ENCODE peak calls at places on chromosomes 12 and 14, in ten cellular contexts. One of them, this sample, is unnamed.

GRCh38 chr14:101709962-101710891 is 51.3 kb upstream of the PPP2R5C start:
- DNase-seq in LoVo: peak; percentile 61
- DNase-seq in GM03348: no peak
- DNase-seq in foreskin fibroblast: no peak
- DNase-seq in NCI-H1694 treated with DMSO at 0.1 percent for 48 hours: no peak
- DNase-seq in T-helper 1 cell: no peak
- DNase-seq in endodermal cell: peak; percentile 88
- DNase-seq in NCI-H1105 treated with DMSO at 0.1 percent for 48 hours: no peak
- DNase-seq in heart right ventricle: no peak
- DNase-seq in stimulated activated naive CD4-positive, alpha-beta T cell: no peak
- DNase-seq in this sample: no peak

GRCh38 chr14:80465541-80466220 is 254.4 kb upstream of the DIO2 start:
- DNase-seq in LoVo: no peak
- DNase-seq in GM03348: no peak
- DNase-seq in foreskin fibroblast: no peak
- DNase-seq in NCI-H1694 treated with DMSO at 0.1 percent for 48 hours: no peak
- DNase-seq in T-helper 1 cell: no peak
- DNase-seq in endodermal cell: no peak
- DNase-seq in NCI-H1105 treated with DMSO at 0.1 percent for 48 hours: peak; percentile 31
- DNase-seq in heart right ventricle: no peak
- DNase-seq in stimulated activated naive CD4-positive, alpha-beta T cell: no peak
- DNase-seq in this sample: no peak

GRCh38 chr12:46266869-46267617 is 1.8 kb downstream of the SLC38A1 start:
- DNase-seq in LoVo: peak; percentile 59
- DNase-seq in GM03348: peak; percentile 64
- DNase-seq in foreskin fibroblast: peak; percentile 73
- DNase-seq in NCI-H1694 treated with DMSO at 0.1 percent for 48 hours: peak; percentile 32
- DNase-seq in T-helper 1 cell: peak; percentile 72
- DNase-seq in endodermal cell: peak; percentile 89
- DNase-seq in NCI-H1105 treated with DMSO at 0.1 percent for 48 hours: peak; percentile 73
- DNase-seq in heart right ventricle: peak; percentile 46
- DNase-seq in stimulated activated naive CD4-positive, alpha-beta T cell: peak; percentile 70
- DNase-seq in this sample: peak; percentile 58

GRCh38 chr14:50533314-50533705 is 941 bp upstream of the MAP4K5 start:
- DNase-seq in LoVo: no peak
- DNase-seq in GM03348: no peak
- DNase-seq in foreskin fibroblast: no peak
- DNase-seq in NCI-H1694 treated with DMSO at 0.1 percent for 48 hours: no peak
- DNase-seq in T-helper 1 cell: no peak
- DNase-seq in endodermal cell: no peak
- DNase-seq in NCI-H1105 treated with DMSO at 0.1 percent for 48 hours: no peak
- DNase-seq in heart right ventricle: no peak
- DNase-seq in stimulated activated naive CD4-positive, alpha-beta T cell: no peak
- DNase-seq in this sample: no peak

GRCh38 chr14:67385120-67385519 is 25.0 kb downstream of the EIF2S1 start:
- DNase-seq in LoVo: no peak
- DNase-seq in GM03348: no peak
- DNase-seq in foreskin fibroblast: no peak
- DNase-seq in NCI-H1694 treated with DMSO at 0.1 percent for 48 hours: no peak
- DNase-seq in T-helper 1 cell: no peak
- DNase-seq in endodermal cell: no peak
- DNase-seq in NCI-H1105 treated with DMSO at 0.1 percent for 48 hours: no peak
- DNase-seq in heart right ventricle: no peak
- DNase-seq in stimulated activated naive CD4-positive, alpha-beta T cell: no peak
- DNase-seq in this sample: no peak

GRCh38 chr12:4118017-4118510 is 155.5 kb upstream of the CCND2 start:
- DNase-seq in LoVo: no peak
- DNase-seq in GM03348: no peak
- DNase-seq in foreskin fibroblast: peak; percentile 65
- DNase-seq in NCI-H1694 treated with DMSO at 0.1 percent for 48 hours: no peak
- DNase-seq in T-helper 1 cell: peak; percentile 79
- DNase-seq in endodermal cell: no peak
- DNase-seq in NCI-H1105 treated with DMSO at 0.1 percent for 48 hours: no peak
- DNase-seq in heart right ventricle: peak; percentile 51
- DNase-seq in stimulated activated naive CD4-positive, alpha-beta T cell: no peak
- DNase-seq in this sample: no peak

GRCh38 chr12:105960319-105961076 is 178.3 kb downstream of the NUAK1 start:
- DNase-seq in LoVo: peak; percentile 13
- DNase-seq in GM03348: no peak
- DNase-seq in foreskin fibroblast: no peak
- DNase-seq in NCI-H1694 treated with DMSO at 0.1 percent for 48 hours: no peak
- DNase-seq in T-helper 1 cell: no peak
- DNase-seq in endodermal cell: no peak
- DNase-seq in NCI-H1105 treated with DMSO at 0.1 percent for 48 hours: no peak
- DNase-seq in heart right ventricle: no peak
- DNase-seq in stimulated activated naive CD4-positive, alpha-beta T cell: no peak
- DNase-seq in this sample: peak; percentile 84

GRCh38 chr12:80400591-80400991 is 43.4 kb upstream of the PTPRQ start:
- DNase-seq in LoVo: no peak
- DNase-seq in GM03348: peak; percentile 45
- DNase-seq in foreskin fibroblast: peak; percentile 39
- DNase-seq in NCI-H1694 treated with DMSO at 0.1 percent for 48 hours: no peak
- DNase-seq in T-helper 1 cell: no peak
- DNase-seq in endodermal cell: peak; percentile 72
- DNase-seq in NCI-H1105 treated with DMSO at 0.1 percent for 48 hours: no peak
- DNase-seq in heart right ventricle: no peak
- DNase-seq in stimulated activated naive CD4-positive, alpha-beta T cell: no peak
- DNase-seq in this sample: no peak

GRCh38 chr14:91366749-91367148 is 50.9 kb downstream of the CCDC88C start:
- DNase-seq in LoVo: no peak
- DNase-seq in GM03348: no peak
- DNase-seq in foreskin fibroblast: no peak
- DNase-seq in NCI-H1694 treated with DMSO at 0.1 percent for 48 hours: no peak
- DNase-seq in T-helper 1 cell: no peak
- DNase-seq in endodermal cell: no peak
- DNase-seq in NCI-H1105 treated with DMSO at 0.1 percent for 48 hours: no peak
- DNase-seq in heart right ventricle: no peak
- DNase-seq in stimulated activated naive CD4-positive, alpha-beta T cell: no peak
- DNase-seq in this sample: no peak

GRCh38 chr14:94379291-94380224 is 8.8 kb downstream of the SERPINA1 start:
- DNase-seq in LoVo: no peak
- DNase-seq in GM03348: no peak
- DNase-seq in foreskin fibroblast: no peak
- DNase-seq in NCI-H1694 treated with DMSO at 0.1 percent for 48 hours: no peak
- DNase-seq in T-helper 1 cell: no peak
- DNase-seq in endodermal cell: no peak
- DNase-seq in NCI-H1105 treated with DMSO at 0.1 percent for 48 hours: no peak
- DNase-seq in heart right ventricle: no peak
- DNase-seq in stimulated activated naive CD4-positive, alpha-beta T cell: no peak
- DNase-seq in this sample: no peak

GRCh38 chr12:59401862-59402261 is 194.0 kb upstream of the SLC16A7 start:
- DNase-seq in LoVo: no peak
- DNase-seq in GM03348: no peak
- DNase-seq in foreskin fibroblast: no peak
- DNase-seq in NCI-H1694 treated with DMSO at 0.1 percent for 48 hours: no peak
- DNase-seq in T-helper 1 cell: no peak
- DNase-seq in endodermal cell: no peak
- DNase-seq in NCI-H1105 treated with DMSO at 0.1 percent for 48 hours: no peak
- DNase-seq in heart right ventricle: no peak
- DNase-seq in stimulated activated naive CD4-positive, alpha-beta T cell: no peak
- DNase-seq in this sample: no peak

GRCh38 chr12:54689984-54690383 is 41.8 kb upstream of the DCD start:
- DNase-seq in LoVo: no peak
- DNase-seq in GM03348: no peak
- DNase-seq in foreskin fibroblast: no peak
- DNase-seq in NCI-H1694 treated with DMSO at 0.1 percent for 48 hours: no peak
- DNase-seq in T-helper 1 cell: no peak
- DNase-seq in endodermal cell: peak; percentile 84
- DNase-seq in NCI-H1105 treated with DMSO at 0.1 percent for 48 hours: no peak
- DNase-seq in heart right ventricle: no peak
- DNase-seq in stimulated activated naive CD4-positive, alpha-beta T cell: no peak
- DNase-seq in this sample: no peak

GRCh38 chr14:91573894-91574837 is 64.1 kb upstream of the PPP4R3A start:
- DNase-seq in LoVo: peak; percentile 63
- DNase-seq in GM03348: peak; percentile 73
- DNase-seq in foreskin fibroblast: peak; percentile 78
- DNase-seq in NCI-H1694 treated with DMSO at 0.1 percent for 48 hours: peak; percentile 87
- DNase-seq in T-helper 1 cell: peak; percentile 53
- DNase-seq in endodermal cell: peak; percentile 77
- DNase-seq in NCI-H1105 treated with DMSO at 0.1 percent for 48 hours: peak; percentile 92
- DNase-seq in heart right ventricle: no peak
- DNase-seq in stimulated activated naive CD4-positive, alpha-beta T cell: peak; percentile 71
- DNase-seq in this sample: peak; percentile 52

GRCh38 chr12:59500915-59501314 is 94.9 kb upstream of the SLC16A7 start:
- DNase-seq in LoVo: no peak
- DNase-seq in GM03348: no peak
- DNase-seq in foreskin fibroblast: no peak
- DNase-seq in NCI-H1694 treated with DMSO at 0.1 percent for 48 hours: no peak
- DNase-seq in T-helper 1 cell: no peak
- DNase-seq in endodermal cell: no peak
- DNase-seq in NCI-H1105 treated with DMSO at 0.1 percent for 48 hours: no peak
- DNase-seq in heart right ventricle: no peak
- DNase-seq in stimulated activated naive CD4-positive, alpha-beta T cell: no peak
- DNase-seq in this sample: no peak

GRCh38 chr12:4201333-4202105 is 72.0 kb upstream of the CCND2 start:
- DNase-seq in LoVo: no peak
- DNase-seq in GM03348: no peak
- DNase-seq in foreskin fibroblast: no peak
- DNase-seq in NCI-H1694 treated with DMSO at 0.1 percent for 48 hours: no peak
- DNase-seq in T-helper 1 cell: no peak
- DNase-seq in endodermal cell: no peak
- DNase-seq in NCI-H1105 treated with DMSO at 0.1 percent for 48 hours: no peak
- DNase-seq in heart right ventricle: no peak
- DNase-seq in stimulated activated naive CD4-positive, alpha-beta T cell: no peak
- DNase-seq in this sample: no peak

GRCh38 chr14:95226801-95227200 is 69.5 kb upstream of the DICER1 start:
- DNase-seq in LoVo: no peak
- DNase-seq in GM03348: no peak
- DNase-seq in foreskin fibroblast: no peak
- DNase-seq in NCI-H1694 treated with DMSO at 0.1 percent for 48 hours: no peak
- DNase-seq in T-helper 1 cell: no peak
- DNase-seq in endodermal cell: no peak
- DNase-seq in NCI-H1105 treated with DMSO at 0.1 percent for 48 hours: peak; percentile 61
- DNase-seq in heart right ventricle: no peak
- DNase-seq in stimulated activated naive CD4-positive, alpha-beta T cell: no peak
- DNase-seq in this sample: peak; percentile 51

GRCh38 chr12:122917508-122918227 is 21.7 kb upstream of the VPS37B start:
- DNase-seq in LoVo: peak; percentile 51
- DNase-seq in GM03348: peak; percentile 27
- DNase-seq in foreskin fibroblast: peak; percentile 79
- DNase-seq in NCI-H1694 treated with DMSO at 0.1 percent for 48 hours: no peak
- DNase-seq in T-helper 1 cell: no peak
- DNase-seq in endodermal cell: no peak
- DNase-seq in NCI-H1105 treated with DMSO at 0.1 percent for 48 hours: no peak
- DNase-seq in heart right ventricle: peak; percentile 66
- DNase-seq in stimulated activated naive CD4-positive, alpha-beta T cell: no peak
- DNase-seq in this sample: no peak

GRCh38 chr14:89245802-89246201 is 171.2 kb downstream of the FOXN3 start:
- DNase-seq in LoVo: no peak
- DNase-seq in GM03348: no peak
- DNase-seq in foreskin fibroblast: no peak
- DNase-seq in NCI-H1694 treated with DMSO at 0.1 percent for 48 hours: no peak
- DNase-seq in T-helper 1 cell: no peak
- DNase-seq in endodermal cell: no peak
- DNase-seq in NCI-H1105 treated with DMSO at 0.1 percent for 48 hours: no peak
- DNase-seq in heart right ventricle: no peak
- DNase-seq in stimulated activated naive CD4-positive, alpha-beta T cell: no peak
- DNase-seq in this sample: no peak

GRCh38 chr12:26276709-26277108 is 81.3 kb downstream of the SSPN start:
- DNase-seq in LoVo: no peak
- DNase-seq in GM03348: no peak
- DNase-seq in foreskin fibroblast: peak; percentile 50
- DNase-seq in NCI-H1694 treated with DMSO at 0.1 percent for 48 hours: no peak
- DNase-seq in T-helper 1 cell: no peak
- DNase-seq in endodermal cell: no peak
- DNase-seq in NCI-H1105 treated with DMSO at 0.1 percent for 48 hours: no peak
- DNase-seq in heart right ventricle: no peak
- DNase-seq in stimulated activated naive CD4-positive, alpha-beta T cell: no peak
- DNase-seq in this sample: no peak

GRCh38 chr12:60803147-60803546 is 1207.3 kb downstream of the SLC16A7 start:
- DNase-seq in LoVo: no peak
- DNase-seq in GM03348: no peak
- DNase-seq in foreskin fibroblast: peak; percentile 16
- DNase-seq in NCI-H1694 treated with DMSO at 0.1 percent for 48 hours: no peak
- DNase-seq in T-helper 1 cell: no peak
- DNase-seq in endodermal cell: no peak
- DNase-seq in NCI-H1105 treated with DMSO at 0.1 percent for 48 hours: no peak
- DNase-seq in heart right ventricle: no peak
- DNase-seq in stimulated activated naive CD4-positive, alpha-beta T cell: no peak
- DNase-seq in this sample: no peak

GRCh38 chr14:75383721-75384120 is 44.1 kb upstream of the JDP2 start:
- DNase-seq in LoVo: no peak
- DNase-seq in GM03348: no peak
- DNase-seq in foreskin fibroblast: no peak
- DNase-seq in NCI-H1694 treated with DMSO at 0.1 percent for 48 hours: no peak
- DNase-seq in T-helper 1 cell: no peak
- DNase-seq in endodermal cell: no peak
- DNase-seq in NCI-H1105 treated with DMSO at 0.1 percent for 48 hours: no peak
- DNase-seq in heart right ventricle: no peak
- DNase-seq in stimulated activated naive CD4-positive, alpha-beta T cell: no peak
- DNase-seq in this sample: no peak

GRCh38 chr14:75016815-75017214 is 14.1 kb downstream of the EIF2B2 start:
- DNase-seq in LoVo: no peak
- DNase-seq in GM03348: no peak
- DNase-seq in foreskin fibroblast: no peak
- DNase-seq in NCI-H1694 treated with DMSO at 0.1 percent for 48 hours: no peak
- DNase-seq in T-helper 1 cell: no peak
- DNase-seq in endodermal cell: no peak
- DNase-seq in NCI-H1105 treated with DMSO at 0.1 percent for 48 hours: no peak
- DNase-seq in heart right ventricle: no peak
- DNase-seq in stimulated activated naive CD4-positive, alpha-beta T cell: no peak
- DNase-seq in this sample: no peak

GRCh38 chr12:30420561-30420960 is 275.1 kb downstream of the IPO8 start:
- DNase-seq in LoVo: no peak
- DNase-seq in GM03348: peak; percentile 27
- DNase-seq in foreskin fibroblast: peak; percentile 32
- DNase-seq in NCI-H1694 treated with DMSO at 0.1 percent for 48 hours: no peak
- DNase-seq in T-helper 1 cell: no peak
- DNase-seq in endodermal cell: no peak
- DNase-seq in NCI-H1105 treated with DMSO at 0.1 percent for 48 hours: no peak
- DNase-seq in heart right ventricle: no peak
- DNase-seq in stimulated activated naive CD4-positive, alpha-beta T cell: no peak
- DNase-seq in this sample: no peak

GRCh38 chr14:75370416-75371205 is 57.2 kb upstream of the JDP2 start:
- DNase-seq in LoVo: no peak
- DNase-seq in GM03348: no peak
- DNase-seq in foreskin fibroblast: no peak
- DNase-seq in NCI-H1694 treated with DMSO at 0.1 percent for 48 hours: no peak
- DNase-seq in T-helper 1 cell: no peak
- DNase-seq in endodermal cell: peak; percentile 1
- DNase-seq in NCI-H1105 treated with DMSO at 0.1 percent for 48 hours: no peak
- DNase-seq in heart right ventricle: no peak
- DNase-seq in stimulated activated naive CD4-positive, alpha-beta T cell: no peak
- DNase-seq in this sample: no peak

GRCh38 chr12:125111403-125111802 is 46.2 kb downstream of the AACS start:
- DNase-seq in LoVo: no peak
- DNase-seq in GM03348: no peak
- DNase-seq in foreskin fibroblast: no peak
- DNase-seq in NCI-H1694 treated with DMSO at 0.1 percent for 48 hours: no peak
- DNase-seq in T-helper 1 cell: no peak
- DNase-seq in endodermal cell: no peak
- DNase-seq in NCI-H1105 treated with DMSO at 0.1 percent for 48 hours: no peak
- DNase-seq in heart right ventricle: no peak
- DNase-seq in stimulated activated naive CD4-positive, alpha-beta T cell: no peak
- DNase-seq in this sample: no peak

GRCh38 chr14:51648296-51648695 is 3.4 kb upstream of the FRMD6 start:
- DNase-seq in LoVo: no peak
- DNase-seq in GM03348: no peak
- DNase-seq in foreskin fibroblast: no peak
- DNase-seq in NCI-H1694 treated with DMSO at 0.1 percent for 48 hours: no peak
- DNase-seq in T-helper 1 cell: no peak
- DNase-seq in endodermal cell: no peak
- DNase-seq in NCI-H1105 treated with DMSO at 0.1 percent for 48 hours: no peak
- DNase-seq in heart right ventricle: no peak
- DNase-seq in stimulated activated naive CD4-positive, alpha-beta T cell: no peak
- DNase-seq in this sample: no peak

GRCh38 chr14:102297436-102298170 is 7.4 kb downstream of the MOK start:
- DNase-seq in LoVo: no peak
- DNase-seq in GM03348: no peak
- DNase-seq in foreskin fibroblast: no peak
- DNase-seq in NCI-H1694 treated with DMSO at 0.1 percent for 48 hours: no peak
- DNase-seq in T-helper 1 cell: no peak
- DNase-seq in endodermal cell: no peak
- DNase-seq in NCI-H1105 treated with DMSO at 0.1 percent for 48 hours: no peak
- DNase-seq in heart right ventricle: no peak
- DNase-seq in stimulated activated naive CD4-positive, alpha-beta T cell: no peak
- DNase-seq in this sample: no peak

GRCh38 chr14:80942158-80942738 is 710 bp upstream of the CEP128 start:
- DNase-seq in LoVo: no peak
- DNase-seq in GM03348: no peak
- DNase-seq in foreskin fibroblast: no peak
- DNase-seq in NCI-H1694 treated with DMSO at 0.1 percent for 48 hours: peak; percentile 62
- DNase-seq in T-helper 1 cell: peak; percentile 51
- DNase-seq in endodermal cell: no peak
- DNase-seq in NCI-H1105 treated with DMSO at 0.1 percent for 48 hours: no peak
- DNase-seq in heart right ventricle: no peak
- DNase-seq in stimulated activated naive CD4-positive, alpha-beta T cell: no peak
- DNase-seq in this sample: no peak